ENCODE peak calls at places on chromosomes 5 and 9, in eight cellular contexts. One of them, this sample, is unnamed.

GRCh38 chr5:155189981-155190380 is 176.4 kb downstream of the KIF4B start:
- DNase-seq in posterior cingulate gyrus: no peak
- DNase-seq in H7: no peak
- DNase-seq in nephron progenitor cell: no peak
- DNase-seq in G401: no peak
- DNase-seq in RWPE1: peak
- DNase-seq in dermis blood vessel endothelial cell: no peak
- DNase-seq in neural crest cell: no peak
- DNase-seq in this sample: no peak

GRCh38 chr9:99167694-99168093 is 54.0 kb downstream of the ALG2 start:
- DNase-seq in H7: no peak
- DNase-seq in G401: no peak
- DNase-seq in posterior cingulate gyrus: no peak
- DNase-seq in neural crest cell: no peak
- DNase-seq in dermis blood vessel endothelial cell: no peak
- DNase-seq in RWPE1: no peak
- DNase-seq in nephron progenitor cell: no peak
- DNase-seq in this sample: no peak

GRCh38 chr9:89505795-89506385 is 8.0 kb upstream of the SEMA4D start:
- DNase-seq in RWPE1: no peak
- DNase-seq in dermis blood vessel endothelial cell: peak
- DNase-seq in G401: peak
- DNase-seq in neural crest cell: no peak
- DNase-seq in posterior cingulate gyrus: no peak
- DNase-seq in H7: no peak
- DNase-seq in nephron progenitor cell: no peak
- DNase-seq in this sample: no peak

GRCh38 chr9:4689013-4689412 is 9.6 kb downstream of the CDC37L1 start:
- DNase-seq in nephron progenitor cell: no peak
- DNase-seq in dermis blood vessel endothelial cell: no peak
- DNase-seq in neural crest cell: no peak
- DNase-seq in H7: no peak
- DNase-seq in RWPE1: no peak
- DNase-seq in G401: peak
- DNase-seq in posterior cingulate gyrus: no peak
- DNase-seq in this sample: no peak

GRCh38 chr5:66307647-66308257 is 163.7 kb downstream of the SREK1 start:
- DNase-seq in neural crest cell: no peak
- DNase-seq in dermis blood vessel endothelial cell: peak
- DNase-seq in G401: peak
- DNase-seq in RWPE1: peak
- DNase-seq in H7: peak
- DNase-seq in posterior cingulate gyrus: no peak
- DNase-seq in nephron progenitor cell: peak
- DNase-seq in this sample: peak

GRCh38 chr5:135034186-135034962 is at the start of gene PITX1:
- DNase-seq in H7: peak
- DNase-seq in posterior cingulate gyrus: no peak
- DNase-seq in RWPE1: peak
- DNase-seq in dermis blood vessel endothelial cell: no peak
- DNase-seq in nephron progenitor cell: peak
- DNase-seq in G401: no peak
- DNase-seq in neural crest cell: no peak
- DNase-seq in this sample: peak

GRCh38 chr9:137432687-137433348 is 8.3 kb downstream of the ENTPD8 start:
- DNase-seq in RWPE1: no peak
- DNase-seq in nephron progenitor cell: no peak
- DNase-seq in G401: no peak
- DNase-seq in posterior cingulate gyrus: no peak
- DNase-seq in dermis blood vessel endothelial cell: no peak
- DNase-seq in neural crest cell: no peak
- DNase-seq in H7: peak
- DNase-seq in this sample: no peak

GRCh38 chr5:178786859-178787499 is 56.5 kb upstream of the ZNF354A start:
- DNase-seq in G401: no peak
- DNase-seq in nephron progenitor cell: no peak
- DNase-seq in RWPE1: peak
- DNase-seq in H7: no peak
- DNase-seq in dermis blood vessel endothelial cell: no peak
- DNase-seq in neural crest cell: no peak
- DNase-seq in posterior cingulate gyrus: no peak
- DNase-seq in this sample: no peak

GRCh38 chr5:179275381-179275878 is 69.8 kb downstream of the ADAMTS2 start:
- DNase-seq in posterior cingulate gyrus: no peak
- DNase-seq in H7: no peak
- DNase-seq in nephron progenitor cell: no peak
- DNase-seq in dermis blood vessel endothelial cell: no peak
- DNase-seq in RWPE1: no peak
- DNase-seq in neural crest cell: no peak
- DNase-seq in G401: no peak
- DNase-seq in this sample: no peak

GRCh38 chr5:170176916-170177315 is 55.9 kb upstream of the C5orf58 start:
- DNase-seq in neural crest cell: no peak
- DNase-seq in G401: no peak
- DNase-seq in posterior cingulate gyrus: no peak
- DNase-seq in dermis blood vessel endothelial cell: no peak
- DNase-seq in RWPE1: no peak
- DNase-seq in H7: no peak
- DNase-seq in nephron progenitor cell: no peak
- DNase-seq in this sample: no peak

This sample was measured in SK-N-SH.